ENCODE peak calls at places on chromosomes 12 and 14, in four cellular contexts. O is stimulated activated CD8-positive, alpha-beta memory T cell treated with anti-CD3 and anti-CD28 coated beads, Interleukin-4, amount 100 ng/mL, for 1 hour; S is iPS DF 6.9; J is GF-D8. G is an unnamed sample.

GRCh38 chr12:79664518-79664917 is 26.2 kb downstream of the PAWR start:
- DNase-seq in O (no peak), J (no peak), S (no peak), G (no peak)

GRCh38 chr12:108728820-108729611 is 2.3 kb downstream of the CORO1C start:
- DNase-seq in S (no peak), J (no peak), O (no peak), G (no peak)

GRCh38 chr12:26523708-26524150 is 309.3 kb downstream of the ITPR2 start:
- DNase-seq in O (no peak), S (no peak), J (no peak), G (peak; percentile 36)

GRCh38 chr12:89401433-89402086 is 49.3 kb upstream of the DUSP6 start:
- DNase-seq in S (no peak), O (no peak), J (no peak), G (no peak)

GRCh38 chr12:49043856-49044258 is 16.7 kb downstream of the KMT2D start:
- DNase-seq in S (peak; percentile 25), O (peak; percentile 69), J (peak; percentile 12), G (no peak)

GRCh38 chr14:95523818-95524448 is 7.5 kb upstream of the SYNE3 start:
- DNase-seq in J (peak; percentile 56), S (no peak), O (no peak), G (no peak)

GRCh38 chr14:34649344-34649743 is 19.4 kb upstream of the SNX6 start:
- DNase-seq in O (no peak), J (no peak), S (no peak), G (no peak)

GRCh38 chr14:90775441-90775840 is 40.8 kb downstream of the TTC7B start:
- DNase-seq in J (no peak), O (no peak), S (no peak), G (no peak)

GRCh38 chr14:31752867-31753661 is 191.9 kb downstream of the NUBPL start:
- DNase-seq in O (no peak), J (no peak), S (no peak), G (no peak)

GRCh38 chr12:121499929-121500793 is 80.7 kb downstream of the KDM2B start:
- DNase-seq in S (no peak), O (peak; percentile 49), J (peak; percentile 3), G (no peak)

GRCh38 chr14:66746316-66747006 is 238.5 kb downstream of the GPHN start:
- DNase-seq in S (peak; percentile 9), O (no peak), J (no peak), G (no peak)

GRCh38 chr14:100540141-100540925 is 46.9 kb downstream of the BEGAIN start:
- DNase-seq in S (no peak), J (no peak), O (no peak), G (no peak)

GRCh38 chr14:30710870-30711269 is 88.8 kb downstream of the SCFD1 start:
- DNase-seq in S (no peak), O (no peak), J (no peak), G (no peak)

GRCh38 chr14:24986206-24986893 is 63.6 kb downstream of the STXBP6 start:
- DNase-seq in O (no peak), J (no peak), S (no peak), G (no peak)

GRCh38 chr14:60183724-60184596 is 18.8 kb upstream of the DHRS7 start:
- DNase-seq in S (no peak), J (no peak), O (no peak), G (no peak)

GRCh38 chr14:60212503-60213371 is 36.3 kb upstream of the PPM1A start:
- DNase-seq in J (no peak), S (no peak), O (no peak), G (no peak)

GRCh38 chr14:68402525-68403101 is 390.3 kb downstream of the ZFP36L1 start:
- DNase-seq in S (no peak), O (no peak), J (no peak), G (no peak)

GRCh38 chr12:41064411-41064810 is 123.7 kb upstream of the PDZRN4 start:
- DNase-seq in J (no peak), O (no peak), S (no peak), G (no peak)

GRCh38 chr12:49091056-49091835 is 3.4 kb downstream of the DHH start:
- DNase-seq in J (no peak), S (no peak), O (no peak), G (no peak)

GRCh38 chr12:124450376-124450750 is 117.0 kb downstream of the NCOR2 start:
- DNase-seq in S (no peak), J (no peak), O (no peak), G (no peak)

GRCh38 chr12:2243275-2243674 is 190.5 kb downstream of the CACNA1C start:
- DNase-seq in S (no peak), O (no peak), J (no peak), G (no peak)

GRCh38 chr14:45868863-45869262 is 615.9 kb upstream of the MIS18BP1 start:
- DNase-seq in O (no peak), J (no peak), S (no peak), G (no peak)

GRCh38 chr14:22558221-22558913 is 30.7 kb downstream of the DAD1 start:
- DNase-seq in J (no peak), S (no peak), O (no peak), G (no peak)

GRCh38 chr12:39743655-39744054 is 124.1 kb upstream of the ABCD2 start:
- DNase-seq in S (no peak), J (no peak), O (no peak), G (no peak)

GRCh38 chr14:68807148-68807600 is 14.3 kb upstream of the ZFP36L1 start:
- DNase-seq in O (no peak), J (peak; percentile 26), S (no peak), G (no peak)

GRCh38 chr12:8904665-8905064 is 9.6 kb upstream of the PHC1 start:
- DNase-seq in J (no peak), O (no peak), S (no peak), G (no peak)

GRCh38 chr12:45302621-45303020 is 86.7 kb downstream of the ANO6 start:
- DNase-seq in S (no peak), O (no peak), J (no peak), G (no peak)

G was measured in esophagus squamous epithelium.